ENCODE peak calls at places on chromosomes 5 and 9, in seven cellular contexts. I is GM12878, C is K562, M is H1, L is SK-N-SH, K is GM12892, D is HepG2. O is an unnamed sample.

GRCh38 chr5:154103223-154103622 is 64.5 kb downstream of the MFAP3 start:
- DNase-seq in M (no peak), L (no peak), D (no peak), I (no peak), C (no peak), K (no peak), O (no peak)

GRCh38 chr5:155154973-155155372 is 141.4 kb downstream of the KIF4B start:
- DNase-seq in D (no peak), C (no peak), K (no peak), M (no peak), L (no peak), I (no peak), O (no peak)

GRCh38 chr5:119022017-119022745 is 33.8 kb upstream of the DTWD2 start:
- DNase-seq in K (no peak), L (peak; percentile 33), C (peak; percentile 32), I (no peak), D (no peak), M (no peak), O (no peak)

GRCh38 chr5:6759401-6759800 is 46.2 kb downstream of the TENT4A start:
- DNase-seq in D (peak; percentile 66), C (peak; percentile 62), I (no peak), M (no peak), L (peak; percentile 50), K (no peak), O (no peak)

GRCh38 chr9:34650816-34651215 is 1.2 kb upstream of the IL11RA start:
- DNase-seq in I (no peak), C (no peak), L (peak; percentile 88), M (no peak), K (no peak), D (no peak), O (no peak)

GRCh38 chr9:72858089-72858912 is 94.6 kb downstream of the ALDH1A1 start:
- DNase-seq in I (no peak), L (no peak), D (peak; percentile 94), C (peak; percentile 80), K (no peak), M (no peak), O (no peak)

GRCh38 chr5:147803941-147804717 is 21.6 kb upstream of the JAKMIP2 start:
- DNase-seq in M (no peak), D (no peak), I (no peak), L (no peak), C (no peak), K (no peak), O (no peak)

GRCh38 chr9:100739208-100739607 is 161.3 kb downstream of the CAVIN4 start:
- DNase-seq in I (no peak), C (no peak), M (no peak), K (no peak), D (no peak), L (no peak), O (no peak)

DNA sequence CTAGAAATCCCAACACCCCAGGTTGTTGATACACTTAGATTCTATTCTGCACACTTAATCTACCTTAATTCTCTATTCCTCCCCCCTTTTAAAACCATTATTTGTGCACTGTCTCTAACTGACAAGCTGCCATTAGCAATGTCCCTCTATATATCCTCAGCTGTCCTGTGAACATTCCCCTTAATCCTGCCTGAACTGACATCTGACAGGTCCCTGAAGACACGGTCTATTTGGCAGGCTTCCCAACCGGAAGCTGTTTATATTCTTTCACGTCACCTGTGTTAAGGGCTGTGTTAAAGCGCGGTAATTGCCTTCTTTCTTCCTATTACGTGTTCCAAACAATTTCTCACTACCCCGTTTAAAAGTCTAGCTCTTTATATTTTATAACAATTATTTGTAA is 277.3 kb downstream of the CDH9 start:
- DNase-seq in K (no peak), L (no peak), C (no peak), M (no peak), I (no peak), D (no peak), O (no peak)
- TF ChIP-seq POLR2AphosphoS5 in K (no peak), L (no peak), C (no peak), M (no peak), I (no peak), D (no peak), O (no peak)

DNA sequence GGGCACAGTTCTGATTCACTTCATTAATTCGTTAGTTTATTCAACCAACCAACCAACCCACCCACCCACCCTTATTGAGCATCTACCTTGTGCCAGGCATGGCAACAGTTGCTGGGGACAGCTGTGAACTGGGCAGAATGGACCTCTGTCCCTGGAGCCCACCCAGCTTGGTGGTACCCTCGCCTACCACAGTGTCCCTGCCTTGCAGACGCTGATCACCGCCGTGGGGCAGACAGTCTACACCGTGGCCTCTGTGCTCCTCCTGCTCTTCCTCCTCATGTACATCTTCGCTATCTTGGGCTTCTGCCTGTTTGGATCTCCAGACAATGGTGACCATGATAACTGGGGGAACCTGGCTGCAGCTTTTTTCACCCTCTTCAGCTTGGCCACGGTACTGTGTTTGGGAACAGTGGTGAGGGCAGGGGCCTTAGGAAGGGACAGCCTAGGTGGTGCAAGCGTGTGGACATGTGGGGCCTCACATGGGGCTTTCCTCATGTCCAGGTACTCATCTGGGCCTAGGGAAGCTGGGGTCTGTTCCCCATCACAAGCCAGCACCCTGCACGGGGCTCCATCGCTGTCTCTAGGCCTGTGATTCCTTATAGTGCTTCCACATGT is 26.2 kb downstream of the PITX1 start:
- DNase-seq in L (peak; percentile 1), D (no peak), K (no peak), C (no peak), M (no peak), I (no peak), O (no peak)
- TF ChIP-seq TAF1 in L (no peak), D (no peak), K (no peak), C (no peak), M (no peak), I (no peak), O (no peak)

GRCh38 chr9:128818099-128818838 is at the start of gene ENDOG:
- DNase-seq in L (peak; percentile 99), C (peak; percentile 100), M (peak; percentile 96), I (peak; percentile 94), K (peak; percentile 99), D (peak; percentile 94), O (peak; percentile 99)

GRCh38 chr9:128818839-128819715 is 777 bp downstream of the ENDOG start:
- DNase-seq in K (peak; percentile 62), M (no peak), D (no peak), I (no peak), C (peak; percentile 57), L (peak; percentile 67), O (peak; percentile 54)

GRCh38 chr9:128821584-128822406 is 3.5 kb downstream of the ENDOG start:
- DNase-seq in K (no peak), M (no peak), L (no peak), I (no peak), C (no peak), D (no peak), O (no peak)

GRCh38 chr9:128820665-128821583 is 2.6 kb downstream of the ENDOG start:
- DNase-seq in K (no peak), L (no peak), C (no peak), I (no peak), M (no peak), D (no peak), O (no peak)

GRCh38 chr9:128819716-128820664 is 1.7 kb downstream of the ENDOG start:
- DNase-seq in L (peak; percentile 88), I (no peak), C (peak; percentile 89), D (no peak), M (no peak), K (no peak), O (no peak)
- TF ChIP-seq POLR2AphosphoS5 in L (no peak), I (no peak), C (no peak), D (no peak), M (no peak), K (no peak), O (no peak)

DNA sequence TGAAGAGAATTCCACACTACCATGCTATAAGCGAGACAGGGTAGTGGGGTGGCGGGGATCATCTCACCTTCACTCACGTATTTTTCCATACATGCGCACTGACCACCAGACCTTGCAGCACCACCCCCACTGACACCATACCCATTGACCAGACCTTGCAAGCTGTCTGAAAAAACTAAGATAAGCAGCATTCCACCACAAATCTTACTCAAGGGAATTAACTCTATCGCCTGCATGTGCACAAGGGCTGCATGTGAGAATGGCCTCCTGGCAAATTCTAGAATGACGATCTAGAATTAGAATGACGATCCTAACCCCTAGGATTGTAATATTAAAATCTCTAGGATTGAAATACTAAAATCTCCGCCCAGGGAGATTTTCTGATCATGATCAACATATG is 11.8 kb downstream of the SOX30 start:
- DNase-seq in L (no peak), K (no peak), M (no peak), D (no peak), I (no peak), C (no peak), O (no peak)
- TF ChIP-seq TAF1 in L (no peak), K (no peak), M (no peak), D (no peak), I (no peak), C (no peak), O (no peak)

GRCh38 chr9:131523451-131524435 is 7.3 kb downstream of the UCK1 start:
- DNase-seq in K (no peak), D (no peak), I (no peak), M (no peak), L (no peak), C (no peak), O (no peak)

GRCh38 chr9:131521203-131521602 is 9.9 kb downstream of the UCK1 start:
- DNase-seq in K (no peak), M (no peak), L (no peak), I (no peak), C (no peak), D (no peak), O (no peak)

GRCh38 chr9:131523086-131523388 is 8.0 kb downstream of the UCK1 start:
- DNase-seq in K (no peak), L (no peak), M (no peak), C (no peak), D (no peak), I (no peak), O (no peak)

GRCh38 chr9:131521822-131522221 is 9.2 kb downstream of the UCK1 start:
- DNase-seq in K (no peak), M (no peak), C (no peak), D (no peak), L (no peak), I (no peak), O (no peak)

GRCh38 chr9:131522257-131523085 is 8.6 kb downstream of the UCK1 start:
- DNase-seq in C (no peak), D (no peak), K (no peak), M (no peak), L (peak; percentile 44), I (no peak), O (no peak)
- TF ChIP-seq POLR2AphosphoS5 in C (no peak), D (no peak), K (no peak), M (no peak), L (no peak), I (no peak), O (no peak)

DNA sequence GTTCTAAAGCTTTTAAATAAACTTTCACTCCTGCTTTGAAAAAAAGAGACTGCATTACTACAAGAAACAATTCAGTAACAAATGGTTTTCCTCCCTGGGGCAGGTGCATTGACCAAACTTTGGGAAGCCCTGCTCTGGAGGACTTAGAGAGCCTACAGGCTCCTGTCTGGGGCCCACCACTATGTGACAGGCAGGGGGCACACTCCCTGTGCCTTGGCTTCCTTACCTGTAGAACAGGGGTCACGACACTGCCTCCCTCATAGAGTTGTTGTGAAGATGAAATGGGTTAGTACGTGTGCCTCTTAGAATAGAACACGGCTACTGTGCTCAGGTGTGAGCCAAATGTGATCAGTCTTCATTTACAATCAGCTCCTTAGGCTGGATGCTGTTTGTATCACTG is 130.1 kb downstream of the GPBP1 start:
- DNase-seq in M (no peak), D (no peak), K (no peak), I (no peak), L (no peak), C (peak; percentile 6), O (no peak)
- TF ChIP-seq TAF1 in M (no peak), D (no peak), K (no peak), I (no peak), L (no peak), C (no peak), O (no peak)

O was measured in GM12891.